ENCODE peak calls at places on chromosomes 13 and 19, in five cellular contexts. X is cardiac fibroblast, V is HFFc6, U is brain microvascular endothelial cell, E is AG04450. S is an unnamed sample.

GRCh38 chr13:110640591-110641029 is 25.3 kb downstream of the NAXD start:
- DNase-seq in X (peak), V (no peak), U (peak), E (no peak), S (no peak)

GRCh38 chr13:27273658-27274425 is 3.2 kb downstream of the RASL11A start:
- DNase-seq in E (no peak), U (peak), X (peak), V (no peak), S (no peak)

GRCh38 chr13:51614350-51614786 is 30.1 kb downstream of the WDFY2 start:
- DNase-seq in V (peak), X (no peak), E (no peak), U (no peak), S (no peak)

GRCh38 chr19:4319067-4319718 is 14.8 kb downstream of the FSD1 start:
- DNase-seq in V (no peak), X (no peak), U (no peak), E (no peak), S (no peak)

GRCh38 chr13:32443111-32443510 is 15.2 kb upstream of the N4BP2L1 start:
- DNase-seq in X (peak), E (no peak), V (no peak), U (no peak), S (no peak)

GRCh38 chr13:30331331-30331771 is 24.0 kb upstream of the KATNAL1 start:
- DNase-seq in X (no peak), U (no peak), E (no peak), V (no peak), S (no peak)

GRCh38 chr13:113918981-113919646 is 54.8 kb downstream of the C13orf46 start:
- DNase-seq in U (no peak), V (no peak), X (no peak), E (no peak), S (peak)

GRCh38 chr13:99656843-99657506 is 155.7 kb downstream of the TM9SF2 start:
- DNase-seq in X (no peak), E (no peak), U (no peak), V (no peak), S (peak)

GRCh38 chr13:105979586-105979985 is 555.9 kb downstream of the EFNB2 start:
- DNase-seq in E (no peak), V (no peak), X (peak), U (peak), S (no peak)

GRCh38 chr13:88014527-88014926 is 343.4 kb downstream of the SLITRK5 start:
- DNase-seq in V (no peak), E (no peak), X (no peak), U (no peak), S (no peak)

GRCh38 chr19:14366529-14366928 is 14.7 kb upstream of the ADGRE5 start:
- DNase-seq in X (peak), U (peak), V (peak), E (no peak), S (no peak)

GRCh38 chr19:14383898-14384669 is 2.8 kb downstream of the ADGRE5 start:
- DNase-seq in X (peak), V (peak), U (peak), E (no peak), S (no peak)

GRCh38 chr13:89816404-89816803 is 1531.1 kb upstream of the MIR17HG start:
- DNase-seq in E (no peak), U (no peak), V (no peak), X (no peak), S (no peak)

GRCh38 chr13:59088716-59089115 is 1075.0 kb downstream of the DIAPH3 start:
- DNase-seq in E (no peak), X (peak), V (no peak), U (peak), S (no peak)

GRCh38 chr13:20873348-20873747 is 29.2 kb downstream of the XPO4 start:
- DNase-seq in X (peak), E (no peak), U (no peak), V (peak), S (no peak)

GRCh38 chr19:41511628-41512027 is 64.3 kb upstream of the CEACAM21 start:
- DNase-seq in U (no peak), X (no peak), V (no peak), E (no peak), S (no peak)

GRCh38 chr19:57803594-57804325 is 11.0 kb downstream of the ZNF552 start:
- DNase-seq in V (peak), E (peak), U (peak), X (peak), S (no peak)

GRCh38 chr13:33284016-33284415 is 1.5 kb downstream of the STARD13 start:
- DNase-seq in X (peak), U (peak), E (no peak), V (peak), S (no peak)

GRCh38 chr13:48818495-48818961 is 157.2 kb upstream of the FNDC3A start:
- DNase-seq in U (peak), V (peak), E (peak), X (peak), S (no peak)

GRCh38 chr13:48828962-48829405 is 146.7 kb upstream of the FNDC3A start:
- DNase-seq in U (no peak), X (no peak), E (no peak), V (no peak), S (no peak)

GRCh38 chr19:8017808-8018207 is 12.4 kb upstream of the ELAVL1 start:
- DNase-seq in U (no peak), X (no peak), E (no peak), V (no peak), S (no peak)

GRCh38 chr13:52750713-52751112 is 11.1 kb upstream of the CNMD start:
- DNase-seq in E (no peak), V (no peak), X (no peak), U (no peak), S (no peak)
- TF ChIP-seq CTCF in E (no peak), V (no peak), X (no peak), U (no peak), S (no peak)

DNA sequence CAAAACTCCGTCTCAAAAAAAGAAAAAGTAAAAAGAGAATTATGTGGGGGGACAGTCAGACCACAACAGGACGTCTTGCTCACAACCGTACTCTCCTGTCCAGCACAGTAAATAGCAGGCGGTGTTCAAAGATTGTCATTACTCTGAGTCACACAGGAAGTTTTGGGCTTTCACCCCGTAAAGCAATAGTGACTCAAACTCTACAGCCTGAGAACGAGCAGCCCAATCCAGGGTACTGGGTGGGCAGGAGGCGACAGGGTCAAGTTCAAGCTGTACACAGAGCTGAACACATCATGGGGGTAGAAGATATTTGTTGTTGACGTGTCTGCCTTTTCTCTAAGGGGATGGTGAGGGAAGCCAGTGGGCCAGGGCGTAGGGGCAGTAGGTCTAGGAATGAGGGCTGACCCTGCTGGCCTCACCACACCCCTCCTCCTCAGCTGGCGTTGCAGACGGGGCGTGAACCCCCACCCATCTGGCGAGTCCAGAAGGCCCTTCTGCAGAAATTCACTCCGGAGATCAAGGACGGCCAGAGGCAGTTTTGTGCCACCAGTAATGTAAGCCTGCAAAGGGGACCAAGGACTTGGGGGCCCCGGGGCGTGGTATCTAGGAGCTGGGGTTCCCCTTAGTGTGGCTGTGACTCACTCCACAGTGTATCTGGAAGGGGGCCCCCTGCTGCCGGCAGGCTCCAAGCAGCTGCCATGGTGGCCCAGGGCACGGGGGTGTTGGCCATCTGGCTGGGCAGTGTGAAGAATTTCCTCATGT is 23.3 kb downstream of the PRR12 start:
- DNase-seq in E (peak), X (peak), U (peak), V (peak), S (no peak)
- TF ChIP-seq CTCF in E (no peak), X (peak), U (peak), V (peak), S (no peak)

GRCh38 chr19:19563348-19563848 is 25.3 kb downstream of the CILP2 start:
- DNase-seq in V (no peak), E (no peak), U (no peak), X (no peak), S (no peak)

GRCh38 chr19:19559942-19560341 is 21.9 kb downstream of the CILP2 start:
- DNase-seq in U (no peak), V (no peak), X (no peak), E (no peak), S (no peak)

GRCh38 chr19:19566306-19566705 is 28.2 kb downstream of the CILP2 start:
- DNase-seq in U (peak), X (no peak), V (peak), E (peak), S (no peak)

GRCh38 chr19:19561946-19562664 is 24.0 kb downstream of the CILP2 start:
- DNase-seq in E (no peak), V (no peak), X (no peak), U (no peak), S (no peak)

GRCh38 chr19:19562665-19563347 is 24.7 kb downstream of the CILP2 start:
- DNase-seq in E (no peak), U (no peak), V (no peak), X (no peak), S (no peak)
- TF ChIP-seq CTCF in E (no peak), U (peak), V (no peak), X (no peak), S (no peak)

DNA sequence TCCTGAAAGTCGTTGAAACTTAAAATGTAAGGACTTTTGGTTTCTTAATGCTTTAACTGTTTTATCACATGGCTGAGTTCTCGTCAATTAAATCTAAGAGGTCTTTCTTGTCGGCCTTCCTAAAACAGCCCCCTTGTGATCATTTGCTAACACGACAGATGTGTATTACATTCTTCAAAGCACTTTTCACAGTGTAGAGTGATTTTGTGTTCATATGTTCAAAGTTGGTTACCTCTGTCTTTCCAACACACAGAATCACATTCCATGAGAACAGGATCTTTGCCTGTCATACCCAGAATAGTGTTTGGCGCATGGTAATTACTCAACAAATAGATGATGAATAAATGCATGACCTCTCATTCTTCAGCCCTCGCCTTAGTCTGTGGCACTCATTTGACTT is 1.1 kb downstream of the GTF2F2 start:
- DNase-seq in X (peak), V (peak), E (no peak), U (peak), S (no peak)
- TF ChIP-seq CTCF in X (peak), V (peak), E (peak), U (peak), S (peak)

GRCh38 chr19:35327642-35328041 is 1.3 kb upstream of the CD22 start:
- DNase-seq in X (no peak), V (no peak), U (no peak), E (no peak), S (no peak)
- TF ChIP-seq CTCF in X (no peak), V (peak), U (peak), E (peak), S (peak)

GRCh38 chr13:112509190-112509589 is 78.8 kb downstream of the TUBGCP3 start:
- DNase-seq in E (no peak), X (no peak), V (no peak), U (no peak), S (no peak)

GRCh38 chr13:112510987-112511715 is 76.8 kb downstream of the TUBGCP3 start:
- DNase-seq in X (no peak), U (peak), V (no peak), E (no peak), S (no peak)

GRCh38 chr13:112513761-112514160 is 74.2 kb downstream of the TUBGCP3 start:
- DNase-seq in V (no peak), U (no peak), X (no peak), E (no peak), S (no peak)

GRCh38 chr13:112506046-112506445 is 81.9 kb downstream of the TUBGCP3 start:
- DNase-seq in E (no peak), U (no peak), V (no peak), X (no peak), S (no peak)

DNA sequence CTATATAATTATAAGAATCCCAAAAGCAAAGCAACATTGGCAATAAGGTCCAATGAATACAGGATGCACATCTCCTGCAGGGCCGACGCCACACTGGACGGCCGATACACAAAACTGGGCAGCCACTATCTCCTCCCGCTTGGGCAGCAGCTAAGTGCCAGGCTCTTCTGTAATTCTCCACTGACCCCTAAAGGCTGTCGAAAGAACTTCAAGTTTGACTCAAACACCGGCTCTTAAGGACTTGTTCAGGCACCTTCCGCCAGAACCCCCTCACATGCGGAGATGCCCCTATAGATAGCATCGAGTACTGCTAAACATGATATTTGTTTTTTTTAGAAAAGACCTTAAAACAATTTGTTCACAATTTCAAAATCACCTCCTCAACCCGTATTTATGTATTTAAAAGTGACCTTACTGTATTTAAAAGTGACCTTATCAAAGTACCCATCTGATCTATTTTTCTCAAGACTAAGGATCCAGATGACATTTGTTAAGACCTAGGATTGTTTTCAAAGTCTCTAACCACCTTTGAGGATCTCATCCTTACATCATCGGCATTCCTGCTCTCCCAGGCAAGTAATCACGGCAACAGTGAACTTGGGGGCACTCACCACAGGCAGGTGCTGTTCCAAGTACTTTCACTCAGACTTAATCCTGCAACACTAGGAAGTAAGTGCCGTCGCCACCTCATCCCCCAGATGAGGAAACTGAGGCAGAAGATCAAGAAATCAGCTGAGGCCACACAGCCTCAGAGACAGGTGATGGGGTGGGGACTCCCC is 77.8 kb downstream of the TUBGCP3 start:
- DNase-seq in E (peak), V (peak), X (peak), U (peak), S (no peak)
- TF ChIP-seq CTCF in E (peak), V (peak), X (peak), U (peak), S (peak)

DNA sequence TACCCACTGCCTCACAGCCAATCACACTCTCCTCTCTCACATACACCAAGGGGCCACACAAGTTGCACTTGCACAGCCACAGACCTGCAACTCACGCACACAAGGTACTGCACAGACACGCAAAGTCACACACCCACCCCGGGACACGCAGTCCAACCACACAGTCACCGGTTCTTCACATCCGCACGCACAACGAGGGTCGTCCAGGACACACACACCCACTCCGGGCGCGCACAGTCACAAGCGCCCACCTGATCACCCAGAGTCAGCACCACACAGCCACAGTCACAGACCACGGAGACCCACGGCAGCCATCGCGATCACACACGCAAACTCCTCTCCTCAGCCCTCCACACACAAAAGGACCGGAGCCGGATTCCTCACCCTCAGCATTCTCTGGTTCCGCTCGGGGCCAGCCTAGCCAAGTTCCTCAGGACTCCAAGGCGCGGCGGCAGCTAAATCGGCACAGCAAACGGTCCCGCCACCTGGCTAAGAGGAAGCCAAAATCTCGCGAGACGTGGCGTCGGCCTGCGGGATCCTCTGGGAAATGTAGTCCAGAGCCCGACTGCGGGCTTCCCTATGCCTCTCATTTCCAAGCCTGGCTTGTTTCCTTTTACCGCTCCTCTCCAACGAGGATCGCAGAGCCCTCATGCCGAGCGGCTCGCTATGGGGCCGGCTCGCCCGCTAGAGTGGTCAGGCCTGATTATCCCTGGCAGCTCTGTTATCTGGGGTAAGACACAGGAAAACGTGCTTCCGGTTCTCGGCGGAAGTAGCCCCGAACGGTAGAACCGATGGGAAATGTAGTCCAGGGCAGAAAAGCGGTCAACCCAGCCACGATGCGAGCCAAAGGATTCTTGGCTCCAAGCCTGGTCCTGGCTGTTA is at the start of gene ZNF850:
- DNase-seq in V (peak), U (peak), E (peak), X (peak), S (peak)
- TF ChIP-seq CTCF in V (no peak), U (no peak), E (no peak), X (no peak), S (no peak)

GRCh38 chr19:44812142-44812718 is 3.3 kb downstream of the BCAM start:
- DNase-seq in E (no peak), U (no peak), V (no peak), X (no peak), S (no peak)
- TF ChIP-seq CTCF in E (no peak), U (no peak), V (no peak), X (no peak), S (no peak)

GRCh38 chr19:11481777-11482383 is 1.0 kb upstream of the ELAVL3 start:
- DNase-seq in U (peak), V (peak), X (peak), E (peak), S (no peak)
- TF ChIP-seq CTCF in U (no peak), V (no peak), X (no peak), E (no peak), S (no peak)